ENCODE peak calls at places on chromosome 21, in seven cellular contexts. One of them, this sample, is unnamed. For H3K4me1, the result is how much of the 10 kb centered on the place peaks cover.

GRCh38 chr21:37710555-37711293 is 205.5 kb downstream of the KCNJ6 start:
- DNase-seq in aorta: no peak
- DNase-seq in body of pancreas: no peak
- DNase-seq in NT2/D1: no peak
- DNase-seq in stomach: no peak
- DNase-seq in GM23338: no peak
- DNase-seq in fibroblast of lung: no peak
- DNase-seq in this sample: no peak

GRCh38 chr21:15151385-15152103 is 86.7 kb upstream of the NRIP1 start:
- DNase-seq in fibroblast of lung: no peak
- DNase-seq in NT2/D1: no peak
- DNase-seq in GM23338: no peak
- DNase-seq in body of pancreas: no peak
- DNase-seq in aorta: no peak
- DNase-seq in stomach: no peak
- DNase-seq in this sample: no peak

GRCh38 chr21:39712976-39713375 is 32.0 kb upstream of the IGSF5 start:
- DNase-seq in aorta: no peak
- DNase-seq in stomach: no peak
- DNase-seq in body of pancreas: no peak
- DNase-seq in fibroblast of lung: no peak
- DNase-seq in GM23338: peak
- DNase-seq in NT2/D1: no peak
- DNase-seq in this sample: no peak

GRCh38 chr21:38807481-38807880 is 1.8 kb downstream of the ETS2 start:
- DNase-seq in fibroblast of lung: no peak
- DNase-seq in aorta: no peak
- DNase-seq in stomach: no peak
- DNase-seq in body of pancreas: no peak
- DNase-seq in NT2/D1: no peak
- DNase-seq in GM23338: no peak
- DNase-seq in this sample: no peak

GRCh38 chr21:36491191-36491916 is 11.4 kb upstream of the CLDN14 start:
- DNase-seq in NT2/D1: no peak
- DNase-seq in stomach: no peak
- DNase-seq in aorta: no peak
- DNase-seq in fibroblast of lung: peak
- DNase-seq in body of pancreas: no peak
- DNase-seq in GM23338: no peak
- DNase-seq in this sample: no peak

GRCh38 chr21:33185852-33186251 is 43.9 kb upstream of the IFNAR2 start:
- DNase-seq in NT2/D1: no peak
- DNase-seq in aorta: no peak
- DNase-seq in body of pancreas: no peak
- DNase-seq in fibroblast of lung: no peak
- DNase-seq in stomach: no peak
- DNase-seq in GM23338: no peak
- DNase-seq in this sample: no peak

GRCh38 chr21:26007911-26008579 is 162.5 kb downstream of the APP start:
- DNase-seq in GM23338: no peak
- DNase-seq in stomach: no peak
- DNase-seq in fibroblast of lung: peak
- DNase-seq in aorta: no peak
- DNase-seq in NT2/D1: no peak
- DNase-seq in body of pancreas: no peak
- DNase-seq in this sample: no peak

GRCh38 chr21:21213297-21213696 is 215.1 kb downstream of the NCAM2 start:
- DNase-seq in GM23338: no peak
- DNase-seq in NT2/D1: no peak
- DNase-seq in aorta: no peak
- DNase-seq in fibroblast of lung: peak
- DNase-seq in body of pancreas: no peak
- DNase-seq in stomach: no peak
- DNase-seq in this sample: no peak

GRCh38 chr21:42425603-42425985 is 21.9 kb downstream of the UBASH3A start:
- DNase-seq in aorta: no peak
- DNase-seq in GM23338: no peak
- DNase-seq in fibroblast of lung: no peak
- DNase-seq in NT2/D1: no peak
- DNase-seq in body of pancreas: no peak
- DNase-seq in stomach: no peak
- DNase-seq in this sample: no peak

GRCh38 chr21:28074676-28075075 is 918.0 kb downstream of the LTN1 start:
- DNase-seq in aorta: no peak
- DNase-seq in NT2/D1: no peak
- DNase-seq in stomach: no peak
- DNase-seq in fibroblast of lung: no peak
- DNase-seq in body of pancreas: no peak
- DNase-seq in GM23338: no peak
- DNase-seq in this sample: no peak

GRCh38 chr21:42199488-42200463 is 19.2 kb upstream of the ABCG1 start:
- DNase-seq in body of pancreas: peak
- DNase-seq in stomach: no peak
- DNase-seq in GM23338: no peak
- DNase-seq in NT2/D1: no peak
- DNase-seq in aorta: no peak
- DNase-seq in fibroblast of lung: peak
- DNase-seq in this sample: no peak

GRCh38 chr21:14862794-14863720 is 201.7 kb downstream of the NRIP1 start:
- DNase-seq in GM23338: peak
- DNase-seq in stomach: no peak
- DNase-seq in NT2/D1: no peak
- DNase-seq in aorta: no peak
- DNase-seq in body of pancreas: no peak
- DNase-seq in fibroblast of lung: no peak
- DNase-seq in this sample: no peak

GRCh38 chr21:44304846-44305245 is 5.0 kb downstream of the PFKL start:
- DNase-seq in fibroblast of lung: peak
- DNase-seq in GM23338: peak
- DNase-seq in aorta: peak
- DNase-seq in NT2/D1: peak
- DNase-seq in body of pancreas: peak
- DNase-seq in stomach: peak
- DNase-seq in this sample: no peak

GRCh38 chr21:42614811-42615342 is 38.5 kb upstream of the PDE9A start:
- DNase-seq in aorta: peak
- DNase-seq in NT2/D1: no peak
- DNase-seq in stomach: peak
- DNase-seq in body of pancreas: peak
- DNase-seq in GM23338: peak
- DNase-seq in fibroblast of lung: no peak
- DNase-seq in this sample: no peak

GRCh38 chr21:36535618-36536241 is 55.8 kb upstream of the CLDN14 start:
- DNase-seq in GM23338: no peak
- DNase-seq in stomach: no peak
- DNase-seq in fibroblast of lung: no peak
- DNase-seq in aorta: no peak
- DNase-seq in NT2/D1: no peak
- DNase-seq in body of pancreas: no peak
- DNase-seq in this sample: no peak

GRCh38 chr21:32826317-32827167 is 55.0 kb upstream of the PAXBP1 start:
- DNase-seq in fibroblast of lung: peak
- DNase-seq in stomach: no peak
- DNase-seq in NT2/D1: peak
- DNase-seq in aorta: no peak
- DNase-seq in body of pancreas: peak
- DNase-seq in GM23338: peak
- DNase-seq in this sample: no peak

GRCh38 chr21:43775795-43776430 is at the start of gene CSTB:
- DNase-seq in stomach: peak
- DNase-seq in NT2/D1: peak
- DNase-seq in GM23338: peak
- DNase-seq in fibroblast of lung: peak
- DNase-seq in aorta: peak
- DNase-seq in body of pancreas: peak
- DNase-seq in this sample: peak

GRCh38 chr21:37146320-37147225 is 73.5 kb downstream of the TTC3 start:
- DNase-seq in stomach: no peak
- DNase-seq in GM23338: no peak
- DNase-seq in fibroblast of lung: peak
- DNase-seq in NT2/D1: no peak
- DNase-seq in aorta: no peak
- DNase-seq in body of pancreas: no peak
- DNase-seq in this sample: no peak

GRCh38 chr21:36783612-36784383 is 84.9 kb downstream of the SIM2 start:
- DNase-seq in NT2/D1: no peak
- DNase-seq in aorta: no peak
- DNase-seq in body of pancreas: no peak
- DNase-seq in GM23338: no peak
- DNase-seq in stomach: no peak
- DNase-seq in fibroblast of lung: peak
- DNase-seq in this sample: no peak

GRCh38 chr21:42493109-42494060 is 2.6 kb downstream of the RSPH1 start:
- DNase-seq in aorta: no peak
- DNase-seq in stomach: no peak
- DNase-seq in body of pancreas: no peak
- DNase-seq in NT2/D1: no peak
- DNase-seq in GM23338: peak
- DNase-seq in fibroblast of lung: no peak
- DNase-seq in this sample: no peak

GRCh38 chr21:33668620-33669019 is 26.3 kb downstream of the ITSN1 start:
- DNase-seq in stomach: no peak
- DNase-seq in aorta: no peak
- DNase-seq in fibroblast of lung: no peak
- DNase-seq in NT2/D1: no peak
- DNase-seq in body of pancreas: no peak
- DNase-seq in GM23338: no peak
- DNase-seq in this sample: no peak

DNA sequence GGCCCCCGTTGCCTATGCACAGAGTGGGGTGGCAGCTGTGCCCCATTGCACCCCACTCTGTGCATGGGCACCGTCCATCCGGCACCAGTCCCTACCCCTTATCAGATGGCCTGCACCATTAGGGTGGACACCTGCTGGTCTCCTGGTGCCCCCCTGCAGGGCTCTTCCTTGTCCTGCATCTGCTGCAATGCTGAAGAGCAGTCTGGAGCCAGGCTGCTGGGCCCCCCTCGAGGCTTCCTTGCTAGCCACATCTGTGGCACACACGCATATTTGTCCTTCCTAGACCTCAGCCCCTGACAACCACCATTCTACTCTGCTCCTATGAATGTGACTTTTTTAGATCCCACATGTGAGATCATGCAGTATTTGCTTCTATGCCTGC is 56.4 kb downstream of the COL18A1 start:
- DNase-seq in NT2/D1: no peak
- DNase-seq in body of pancreas: no peak
- DNase-seq in fibroblast of lung: no peak
- DNase-seq in aorta: peak
- DNase-seq in stomach: no peak
- DNase-seq in GM23338: no peak
- DNase-seq in this sample: no peak
- H3K4me1 ChIP-seq in NT2/D1: under half
- H3K4me1 ChIP-seq in body of pancreas: under half
- H3K4me1 ChIP-seq in fibroblast of lung: under half
- H3K4me1 ChIP-seq in aorta: under half
- H3K4me1 ChIP-seq in stomach: under half
- H3K4me1 ChIP-seq in GM23338: under half
- H3K4me1 ChIP-seq in this sample: under half

GRCh38 chr21:45333583-45334121 is 46.0 kb upstream of the POFUT2 start:
- DNase-seq in fibroblast of lung: peak
- DNase-seq in stomach: no peak
- DNase-seq in body of pancreas: peak
- DNase-seq in aorta: peak
- DNase-seq in GM23338: no peak
- DNase-seq in NT2/D1: peak
- DNase-seq in this sample: peak
- H3K4me1 ChIP-seq in fibroblast of lung: under half
- H3K4me1 ChIP-seq in stomach: under half
- H3K4me1 ChIP-seq in body of pancreas: under half
- H3K4me1 ChIP-seq in aorta: under half
- H3K4me1 ChIP-seq in GM23338: under half
- H3K4me1 ChIP-seq in NT2/D1: half or more
- H3K4me1 ChIP-seq in this sample: under half

GRCh38 chr21:31725202-31725840 is 6.6 kb downstream of the SCAF4 start:
- DNase-seq in aorta: no peak
- DNase-seq in NT2/D1: no peak
- DNase-seq in fibroblast of lung: no peak
- DNase-seq in stomach: no peak
- DNase-seq in GM23338: no peak
- DNase-seq in body of pancreas: no peak
- DNase-seq in this sample: no peak

GRCh38 chr21:31720739-31721138 is 11.2 kb downstream of the SCAF4 start:
- DNase-seq in aorta: no peak
- DNase-seq in NT2/D1: no peak
- DNase-seq in fibroblast of lung: no peak
- DNase-seq in GM23338: no peak
- DNase-seq in stomach: no peak
- DNase-seq in body of pancreas: no peak
- DNase-seq in this sample: no peak

GRCh38 chr21:31720330-31720729 is 11.6 kb downstream of the SCAF4 start:
- DNase-seq in stomach: no peak
- DNase-seq in aorta: no peak
- DNase-seq in GM23338: no peak
- DNase-seq in NT2/D1: no peak
- DNase-seq in body of pancreas: no peak
- DNase-seq in fibroblast of lung: no peak
- DNase-seq in this sample: no peak

GRCh38 chr21:31724552-31724951 is 7.4 kb downstream of the SCAF4 start:
- DNase-seq in GM23338: no peak
- DNase-seq in aorta: no peak
- DNase-seq in fibroblast of lung: no peak
- DNase-seq in NT2/D1: no peak
- DNase-seq in stomach: no peak
- DNase-seq in body of pancreas: no peak
- DNase-seq in this sample: no peak

GRCh38 chr21:31721381-31721780 is 10.5 kb downstream of the SCAF4 start:
- DNase-seq in fibroblast of lung: no peak
- DNase-seq in NT2/D1: no peak
- DNase-seq in aorta: no peak
- DNase-seq in body of pancreas: no peak
- DNase-seq in GM23338: no peak
- DNase-seq in stomach: no peak
- DNase-seq in this sample: no peak
- H3K4me1 ChIP-seq in fibroblast of lung: under half
- H3K4me1 ChIP-seq in NT2/D1: under half
- H3K4me1 ChIP-seq in aorta: under half
- H3K4me1 ChIP-seq in body of pancreas: under half
- H3K4me1 ChIP-seq in GM23338: half or more
- H3K4me1 ChIP-seq in stomach: under half
- H3K4me1 ChIP-seq in this sample: under half

DNA sequence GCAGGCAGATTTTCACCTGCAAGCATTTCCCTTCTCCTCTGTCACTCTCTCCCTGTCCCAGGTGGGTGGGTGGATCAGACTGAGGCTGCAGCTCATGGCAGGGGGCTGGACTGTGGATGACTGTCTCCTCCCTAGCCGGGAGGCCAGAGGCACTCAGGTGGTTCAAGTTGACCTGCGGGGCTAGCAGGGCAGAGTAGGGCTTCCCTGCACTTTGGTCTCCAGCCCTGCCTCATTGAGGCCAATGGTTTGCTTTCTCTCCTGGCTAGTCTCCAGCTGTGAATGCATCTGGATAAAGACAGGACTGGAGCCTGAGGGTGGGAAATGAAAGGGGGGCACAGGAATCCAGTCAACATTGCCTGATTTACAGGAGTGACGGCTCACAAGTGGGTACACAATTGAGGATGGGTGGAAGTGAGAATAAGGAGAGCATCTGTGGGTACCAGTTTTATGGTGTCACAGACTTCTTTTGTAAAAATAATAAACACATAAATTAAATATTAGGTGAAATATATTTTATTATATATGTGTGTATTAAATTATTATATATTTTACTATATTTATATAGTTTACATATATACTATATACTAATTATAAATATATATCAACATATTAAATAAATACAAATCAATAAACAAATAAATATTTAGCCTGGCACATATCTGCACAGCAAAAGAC is 25.6 kb downstream of the RUNX1 start:
- DNase-seq in body of pancreas: no peak
- DNase-seq in GM23338: no peak
- DNase-seq in NT2/D1: no peak
- DNase-seq in fibroblast of lung: no peak
- DNase-seq in aorta: no peak
- DNase-seq in stomach: no peak
- DNase-seq in this sample: no peak
- H3K4me1 ChIP-seq in body of pancreas: under half
- H3K4me1 ChIP-seq in GM23338: under half
- H3K4me1 ChIP-seq in NT2/D1: under half
- H3K4me1 ChIP-seq in fibroblast of lung: under half
- H3K4me1 ChIP-seq in aorta: under half
- H3K4me1 ChIP-seq in stomach: under half
- H3K4me1 ChIP-seq in this sample: under half